ENCODE peak calls at places on chromosomes 5 and 9, in four cellular contexts. Y is heart left ventricle, A is mesenchymal stem cell, E is A549. S is an unnamed sample.

GRCh38 chr5:120413706-120414105 is 50.4 kb upstream of the PRR16 start:
- DNase-seq in Y (no peak), A (no peak), E (no peak), S (peak; percentile 68)

GRCh38 chr5:57383093-57383861 is 99.3 kb downstream of the ACTBL2 start:
- DNase-seq in Y (peak; percentile 33), A (peak; percentile 98), E (peak; percentile 85), S (peak; percentile 74)

GRCh38 chr5:140360101-140360500 is at the start of gene SLC4A9:
- DNase-seq in Y (no peak), A (no peak), E (no peak), S (no peak)

GRCh38 chr9:135394699-135395645 is 84.6 kb upstream of the PPP1R26 start:
- DNase-seq in Y (no peak), A (no peak), E (no peak), S (no peak)

GRCh38 chr5:143985832-143986485 is 174.0 kb downstream of the HMHB1 start:
- DNase-seq in Y (no peak), A (peak; percentile 35), E (no peak), S (peak; percentile 88)

GRCh38 chr9:76687861-76688374 is 76.3 kb upstream of the PCA3 start:
- DNase-seq in Y (no peak), A (peak; percentile 81), E (peak; percentile 18), S (peak; percentile 40)

GRCh38 chr9:115167175-115167574 is 49.2 kb upstream of the TNC start:
- DNase-seq in Y (no peak), A (peak; percentile 72), E (no peak), S (peak; percentile 82)

GRCh38 chr9:134405527-134405926 is 79.3 kb downstream of the RXRA start:
- DNase-seq in Y (peak; percentile 59), A (no peak), E (no peak), S (no peak)

GRCh38 chr9:4955836-4956235 is 29.2 kb upstream of the JAK2 start:
- DNase-seq in Y (no peak), A (no peak), E (peak; percentile 7), S (peak; percentile 73)

GRCh38 chr9:91145496-91145895 is 216.2 kb downstream of the AUH start:
- DNase-seq in Y (no peak), A (no peak), E (no peak), S (no peak)

GRCh38 chr9:14311940-14312572 is 1.9 kb downstream of the NFIB start:
- DNase-seq in Y (no peak), A (no peak), E (no peak), S (no peak)

GRCh38 chr5:54263447-54263846 is 46.9 kb downstream of the ARL15 start:
- DNase-seq in Y (no peak), A (no peak), E (no peak), S (no peak)

GRCh38 chr9:134695144-134695543 is 53.5 kb downstream of the COL5A1 start:
- DNase-seq in Y (peak; percentile 14), A (no peak), E (no peak), S (no peak)

GRCh38 chr9:78519786-78520185 is 222.9 kb downstream of the PSAT1 start:
- DNase-seq in Y (no peak), A (no peak), E (no peak), S (peak; percentile 53)

GRCh38 chr9:134218230-134218629 is 53.9 kb upstream of the RNU6ATAC start:
- DNase-seq in Y (peak; percentile 15), A (no peak), E (no peak), S (no peak)

GRCh38 chr5:97545856-97546570 is 363.0 kb upstream of the RIOK2 start:
- DNase-seq in Y (no peak), A (no peak), E (no peak), S (no peak)

GRCh38 chr5:135700731-135701130 is 121.9 kb upstream of the CXCL14 start:
- DNase-seq in Y (no peak), A (no peak), E (no peak), S (no peak)

GRCh38 chr5:173327948-173328895 is at the start of gene STC2:
- DNase-seq in Y (peak; percentile 86), A (peak; percentile 94), E (peak; percentile 91), S (peak; percentile 64)

GRCh38 chr9:3576358-3576757 is 50.6 kb upstream of the RFX3 start:
- DNase-seq in Y (no peak), A (no peak), E (no peak), S (no peak)

GRCh38 chr5:41629897-41630296 is 119.5 kb upstream of the PLCXD3 start:
- DNase-seq in Y (no peak), A (no peak), E (no peak), S (no peak)

GRCh38 chr5:109318455-109319108 is 91.2 kb downstream of the PJA2 start:
- DNase-seq in Y (no peak), A (no peak), E (no peak), S (no peak)

GRCh38 chr5:170875811-170876210 is 14.0 kb downstream of the RANBP17 start:
- DNase-seq in Y (no peak), A (no peak), E (no peak), S (no peak)

GRCh38 chr5:137629646-137630045 is 106.2 kb downstream of the KLHL3 start:
- DNase-seq in Y (no peak), A (peak; percentile 57), E (peak; percentile 60), S (no peak)

GRCh38 chr5:78638423-78638822 is 10.1 kb downstream of the LHFPL2 start:
- DNase-seq in Y (peak; percentile 87), A (peak; percentile 89), E (peak; percentile 84), S (peak; percentile 89)

GRCh38 chr9:100498592-100498991 is 25.6 kb downstream of the TMEFF1 start:
- DNase-seq in Y (no peak), A (peak; percentile 15), E (peak; percentile 9), S (no peak)

GRCh38 chr5:111548312-111548930 is 36.1 kb upstream of the STARD4 start:
- DNase-seq in Y (no peak), A (no peak), E (no peak), S (no peak)

GRCh38 chr9:114033397-114034103 is 44.5 kb downstream of the AMBP start:
- DNase-seq in Y (peak; percentile 47), A (peak; percentile 12), E (peak; percentile 13), S (no peak)

GRCh38 chr9:77909306-77909705 is 122.3 kb downstream of the GNAQ start:
- DNase-seq in Y (no peak), A (no peak), E (no peak), S (no peak)

GRCh38 chr9:69204869-69205268 is 30.8 kb downstream of the TJP2 start:
- DNase-seq in Y (peak; percentile 56), A (peak; percentile 49), E (no peak), S (no peak)

GRCh38 chr9:128629852-128630545 is 26.6 kb downstream of the DYNC2I2 start:
- DNase-seq in Y (no peak), A (no peak), E (no peak), S (no peak)

GRCh38 chr9:63817622-63818518 is 1467.1 kb downstream of the FOXD4L5 start:
- DNase-seq in Y (peak; percentile 56), A (peak; percentile 8), E (no peak), S (no peak)

GRCh38 chr9:36855443-36856315 is 178.4 kb downstream of the PAX5 start:
- DNase-seq in Y (no peak), A (no peak), E (peak; percentile 61), S (no peak)

GRCh38 chr5:174056064-174056842 is 10.7 kb downstream of the NSG2 start:
- DNase-seq in Y (peak; percentile 51), A (no peak), E (no peak), S (no peak)

GRCh38 chr5:139088024-139088423 is 110.1 kb downstream of the SIL1 start:
- DNase-seq in Y (no peak), A (no peak), E (no peak), S (no peak)

GRCh38 chr9:116756995-116757394 is 69.9 kb downstream of the TRIM32 start:
- DNase-seq in Y (no peak), A (no peak), E (no peak), S (no peak)

GRCh38 chr5:174301848-174302625 is 256.5 kb downstream of the NSG2 start:
- DNase-seq in Y (no peak), A (no peak), E (no peak), S (no peak)

GRCh38 chr5:88740604-88741003 is 142.4 kb downstream of the MEF2C start:
- DNase-seq in Y (no peak), A (no peak), E (no peak), S (no peak)

GRCh38 chr5:88741964-88742363 is 141.0 kb downstream of the MEF2C start:
- DNase-seq in Y (no peak), A (no peak), E (no peak), S (no peak)

GRCh38 chr5:88745093-88745696 is 137.8 kb downstream of the MEF2C start:
- DNase-seq in Y (no peak), A (no peak), E (peak; percentile 13), S (no peak)

GRCh38 chr5:88746438-88746882 is 136.5 kb downstream of the MEF2C start:
- DNase-seq in Y (no peak), A (no peak), E (no peak), S (no peak)

GRCh38 chr5:88743231-88743879 is 139.6 kb downstream of the MEF2C start:
- DNase-seq in Y (no peak), A (no peak), E (peak; percentile 59), S (no peak)
- H3K4me1 ChIP-seq in Y (peaks cover 10% of the 10 kb centered on the region), A (no peaks in the 10 kb centered on the region), E (peaks cover 12% of the 10 kb centered on the region), S (no peaks in the 10 kb centered on the region)

GRCh38 chr9:121599186-121599871 is 52.1 kb upstream of the DAB2IP start:
- DNase-seq in Y (peak; percentile 88), A (peak; percentile 57), E (peak; percentile 64), S (no peak)
- H3K27ac ChIP-seq in Y (peak overlapping the region; percentile 88), A (no peak overlapping the region), E (peak overlapping the region; percentile 60), S (no peak overlapping the region)

GRCh38 chr5:146222002-146222401 is 18.6 kb downstream of the RBM27 start:
- DNase-seq in Y (no peak), A (no peak), E (no peak), S (no peak)

GRCh38 chr5:146223179-146223578 is 19.8 kb downstream of the RBM27 start:
- DNase-seq in Y (no peak), A (no peak), E (no peak), S (no peak)

GRCh38 chr5:146218163-146218562 is 14.8 kb downstream of the RBM27 start:
- DNase-seq in Y (no peak), A (no peak), E (no peak), S (no peak)

GRCh38 chr5:146221234-146221633 is 17.8 kb downstream of the RBM27 start:
- DNase-seq in Y (no peak), A (no peak), E (no peak), S (no peak)

DNA sequence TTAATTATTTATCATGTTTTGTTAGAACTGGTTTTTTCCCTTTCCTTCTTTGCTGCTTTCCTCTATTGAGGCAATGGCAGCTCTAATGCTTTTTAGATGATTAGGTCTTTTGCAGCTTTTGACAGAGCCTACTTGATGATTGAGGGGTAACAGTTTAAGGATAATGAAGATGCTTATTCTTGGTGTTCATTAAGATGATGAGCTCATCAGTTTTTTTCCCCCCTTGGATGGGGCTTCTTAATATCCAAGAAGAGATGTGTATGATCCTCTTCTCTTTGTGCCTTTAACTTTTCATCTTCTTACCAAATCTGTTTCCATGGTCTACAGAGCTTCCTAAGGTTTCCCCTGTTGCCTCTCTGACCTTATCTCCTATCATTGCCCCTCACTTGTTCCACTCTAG is 15.8 kb downstream of the RBM27 start:
- DNase-seq in Y (no peak), A (no peak), E (no peak), S (no peak)
- H3K4me1 ChIP-seq in Y (no peaks in the 10 kb centered on the region), A (peaks cover 3% of the 10 kb centered on the region), E (peaks cover 6% of the 10 kb centered on the region), S (no peaks in the 10 kb centered on the region)

GRCh38 chr5:154652746-154653417 is 102.3 kb upstream of the LARP1 start:
- DNase-seq in Y (no peak), A (peak; percentile 24), E (no peak), S (no peak)
- H3K27ac ChIP-seq in Y (no peak overlapping the region), A (no peak overlapping the region), E (no peak overlapping the region), S (no peak overlapping the region)

GRCh38 chr5:76406014-76406413 is 2.9 kb downstream of the IQGAP2 start:
- DNase-seq in Y (no peak), A (no peak), E (no peak), S (no peak)
- H3K4me1 ChIP-seq in Y (no peaks in the 10 kb centered on the region), A (peaks cover 17% of the 10 kb centered on the region), E (peaks cover 10% of the 10 kb centered on the region), S (no peaks in the 10 kb centered on the region)